ENCODE peak calls at places on chromosomes 13 and 19, in eight cellular contexts. Y is spleen; L is A549; E is CD4-positive, CD25-positive, alpha-beta regulatory T cell; P is CD8-positive, alpha-beta T cell; W is CD8-positive, alpha-beta memory T cell; Q is small intestine; M is cardiac muscle cell. J is an unnamed sample.

GRCh38 chr13:114142640-114143490 is 10.4 kb upstream of the RASA3 start:
- DNase-seq in Y (peak), E (peak), P (peak), M (no peak), Q (peak), L (no peak), W (peak), J (peak)

GRCh38 chr13:111897846-111898215 is 169.1 kb upstream of the SOX1 start:
- DNase-seq in Q (no peak), E (no peak), M (no peak), P (peak), W (no peak), Y (no peak), L (no peak), J (no peak)

GRCh38 chr19:45460807-45461347 is 6.9 kb upstream of the FOSB start:
- DNase-seq in M (no peak), Q (no peak), Y (no peak), W (no peak), L (no peak), P (no peak), E (no peak), J (no peak)

GRCh38 chr19:56098731-56099577 is 22.1 kb downstream of the ZNF787 start:
- DNase-seq in M (no peak), P (no peak), Y (peak), E (no peak), Q (no peak), W (no peak), L (no peak), J (no peak)

GRCh38 chr13:110546933-110547332 is 14.6 kb downstream of the RAB20 start:
- DNase-seq in W (no peak), P (no peak), E (no peak), Y (peak), Q (peak), L (peak), M (peak), J (peak)

GRCh38 chr13:74464656-74465055 is 330.5 kb upstream of the KLF12 start:
- DNase-seq in Q (no peak), E (no peak), L (no peak), M (no peak), Y (no peak), W (no peak), P (no peak), J (no peak)

GRCh38 chr13:34826432-34826831 is 115.6 kb upstream of the NBEA start:
- DNase-seq in W (no peak), P (no peak), E (no peak), M (no peak), Q (no peak), L (peak), Y (no peak), J (no peak)

GRCh38 chr13:106851251-106851650 is 283.3 kb upstream of the ARGLU1 start:
- DNase-seq in Y (no peak), P (no peak), L (no peak), M (no peak), W (no peak), Q (no peak), E (no peak), J (peak)

GRCh38 chr13:46797468-46798237 is 692 bp upstream of the ESD start:
- DNase-seq in L (no peak), Y (no peak), P (no peak), M (no peak), E (no peak), Q (peak), W (no peak), J (no peak)

GRCh38 chr13:113791226-113791625 is 32.2 kb downstream of the TMEM255B start:
- DNase-seq in W (no peak), E (no peak), L (no peak), M (no peak), P (no peak), Q (no peak), Y (peak), J (no peak)

GRCh38 chr19:41868120-41868988 is 8.3 kb downstream of the RPS19 start:
- DNase-seq in W (no peak), M (no peak), Y (no peak), E (no peak), L (no peak), P (no peak), Q (peak), J (no peak)

GRCh38 chr19:41926028-41926860 is 2.0 kb downstream of the ERFL start:
- DNase-seq in Q (no peak), Y (no peak), M (no peak), P (no peak), W (no peak), L (no peak), E (no peak), J (no peak)

GRCh38 chr19:5281588-5281987 is 59.0 kb downstream of the PTPRS start:
- DNase-seq in Q (no peak), P (no peak), Y (no peak), E (no peak), L (no peak), W (no peak), M (peak), J (no peak)

GRCh38 chr19:1412995-1413889 is 5.9 kb downstream of the DAZAP1 start:
- DNase-seq in Y (no peak), E (no peak), W (no peak), Q (no peak), L (no peak), P (no peak), M (no peak), J (no peak)

GRCh38 chr19:5823579-5824281 is 15.8 kb downstream of the FUT6 start:
- DNase-seq in M (no peak), L (peak), P (no peak), W (no peak), Q (peak), Y (no peak), E (no peak), J (no peak)

GRCh38 chr13:73090116-73090811 is 31.5 kb downstream of the KLF5 start:
- DNase-seq in L (peak), W (no peak), M (peak), Y (no peak), E (peak), Q (peak), P (no peak), J (peak)

GRCh38 chr13:56182598-56182997 is 958.1 kb upstream of the PRR20A start:
- DNase-seq in Y (no peak), E (no peak), Q (no peak), L (no peak), W (no peak), P (no peak), M (no peak), J (no peak)

GRCh38 chr19:39154626-39155100 is 29.1 kb downstream of the PAK4 start:
- DNase-seq in P (no peak), Q (peak), M (peak), L (peak), W (no peak), Y (no peak), E (no peak), J (no peak)

GRCh38 chr19:46217476-46217875 is 12.1 kb upstream of the IGFL1 start:
- DNase-seq in Y (no peak), Q (no peak), M (no peak), L (no peak), W (no peak), P (no peak), E (no peak), J (no peak)

GRCh38 chr13:34667356-34668218 is 274.5 kb upstream of the NBEA start:
- DNase-seq in W (no peak), E (no peak), Q (no peak), Y (no peak), M (no peak), L (no peak), P (no peak), J (no peak)

GRCh38 chr19:54100560-54100959 is at the start of gene OSCAR:
- DNase-seq in M (peak), E (no peak), Q (no peak), W (no peak), L (no peak), Y (peak), P (no peak), J (no peak)

GRCh38 chr19:11814707-11815050 is 606 bp downstream of the ZNF440 start:
- DNase-seq in E (peak), Y (no peak), M (peak), P (no peak), L (no peak), Q (peak), W (no peak), J (no peak)

GRCh38 chr19:36686365-36687213 is 823 bp upstream of the ZNF567 start:
- DNase-seq in Y (no peak), P (no peak), E (no peak), L (no peak), W (no peak), Q (peak), M (peak), J (no peak)

GRCh38 chr19:4877753-4878490 is 10.5 kb upstream of the PLIN3 start:
- DNase-seq in L (no peak), M (no peak), Y (peak), W (no peak), Q (no peak), P (no peak), E (no peak), J (no peak)

GRCh38 chr19:46480409-46480808 is 9.0 kb upstream of the PNMA8A start:
- DNase-seq in Q (no peak), W (no peak), P (no peak), L (no peak), E (no peak), M (peak), Y (no peak), J (no peak)

GRCh38 chr13:67803118-67803517 is 573.0 kb upstream of the PCDH9 start:
- DNase-seq in Q (no peak), W (no peak), L (no peak), Y (no peak), P (no peak), E (no peak), M (no peak), J (no peak)

GRCh38 chr13:76677047-76677446 is 209.2 kb downstream of the KCTD12 start:
- DNase-seq in E (no peak), Q (no peak), L (no peak), M (peak), W (no peak), P (no peak), Y (no peak), J (no peak)

GRCh38 chr13:113509989-113510388 is 19.5 kb upstream of the DCUN1D2 start:
- DNase-seq in P (no peak), Q (no peak), E (no peak), L (no peak), Y (no peak), W (no peak), M (no peak), J (no peak)

GRCh38 chr19:15248106-15248505 is 15.9 kb upstream of the EPHX3 start:
- DNase-seq in Y (no peak), L (no peak), E (no peak), W (no peak), M (no peak), Q (no peak), P (no peak), J (no peak)

GRCh38 chr13:109871018-109871370 is 84.6 kb upstream of the IRS2 start:
- DNase-seq in E (no peak), L (no peak), M (peak), Q (no peak), P (no peak), W (no peak), Y (no peak), J (no peak)

GRCh38 chr13:76014618-76015315 is 378.6 kb downstream of the LMO7 start:
- DNase-seq in M (peak), W (no peak), E (no peak), Q (peak), L (no peak), Y (no peak), P (no peak), J (peak)

GRCh38 chr13:73327579-73327978 is 268.8 kb downstream of the KLF5 start:
- DNase-seq in Q (no peak), W (no peak), Y (no peak), E (no peak), M (no peak), L (no peak), P (no peak), J (no peak)

DNA sequence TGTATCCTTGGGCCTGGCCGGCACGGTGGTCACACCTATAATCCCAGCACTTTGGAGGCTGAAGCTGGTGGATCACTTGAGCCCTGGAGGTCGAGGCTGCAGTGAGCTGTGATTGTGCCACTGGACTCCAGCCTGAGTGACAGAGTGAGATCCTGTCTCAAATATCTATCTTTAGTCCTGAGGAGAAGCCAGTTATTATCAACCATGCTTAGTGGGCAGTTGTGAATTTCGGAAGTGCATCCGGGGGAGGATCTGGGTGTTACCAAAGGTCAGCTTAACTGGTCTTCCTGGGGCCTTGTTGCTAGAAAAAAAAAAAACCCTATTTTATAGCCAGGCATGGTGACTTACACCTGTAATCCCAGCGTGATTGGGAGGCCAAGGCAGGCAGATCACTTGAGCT is 9.6 kb downstream of the DHDH start:
- DNase-seq in L (no peak), E (no peak), Y (no peak), P (no peak), Q (no peak), M (no peak), W (no peak), J (no peak)
- H3K27ac ChIP-seq in L (no peak), E (no peak), Y (peak), P (no peak), Q (no peak), M (no peak), W (no peak), J (no peak)

GRCh38 chr13:97211986-97212385 is 10.1 kb upstream of the MBNL2 start:
- DNase-seq in M (peak), E (no peak), Y (no peak), Q (no peak), W (no peak), P (no peak), L (no peak), J (no peak)
- H3K27ac ChIP-seq in M (no peak), E (no peak), Y (no peak), Q (no peak), W (no peak), P (no peak), L (no peak), J (no peak)

DNA sequence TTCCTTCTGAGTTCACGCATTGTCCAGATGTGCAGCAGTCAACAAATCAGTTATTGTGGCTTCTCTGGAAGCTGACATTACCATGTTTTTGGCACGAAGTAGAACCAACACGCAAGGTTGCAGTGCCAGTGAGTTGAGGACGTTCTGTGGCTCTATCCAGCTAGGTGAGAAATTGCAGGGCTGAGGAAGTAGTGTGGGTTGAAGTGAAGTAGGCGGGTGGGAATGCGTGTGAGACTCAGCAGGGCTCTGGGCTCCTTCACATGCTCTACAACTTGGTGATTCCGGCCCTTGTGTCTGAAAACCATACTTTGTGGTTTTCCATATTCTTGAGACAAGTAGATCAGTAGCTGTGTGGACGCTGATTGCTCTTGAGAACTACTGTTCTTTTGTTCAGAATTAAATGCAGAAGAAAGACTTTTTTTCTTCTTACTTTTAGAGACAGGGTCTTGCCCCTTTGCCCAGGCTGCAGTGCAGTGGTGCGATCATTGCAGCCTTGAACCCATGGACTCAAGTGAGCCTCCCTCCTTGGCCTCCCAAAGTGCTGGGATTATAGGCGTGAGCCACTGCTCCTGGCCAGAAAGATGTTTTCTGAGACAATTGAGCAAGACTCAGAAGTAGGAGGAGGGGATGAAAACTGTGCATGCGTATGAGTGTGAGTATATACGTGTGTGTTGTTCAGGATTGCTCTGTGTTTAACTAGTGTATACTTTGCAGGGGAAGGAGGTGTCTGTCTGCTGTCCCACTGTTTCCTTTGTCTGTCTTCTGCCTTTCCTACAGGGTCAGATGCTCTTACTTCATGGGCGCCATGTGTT is 46.2 kb downstream of the GATAD2A start:
- DNase-seq in P (peak), L (no peak), E (peak), Q (no peak), M (no peak), W (peak), Y (no peak), J (no peak)
- H3K27ac ChIP-seq in P (peak), L (no peak), E (peak), Q (peak), M (peak), W (peak), Y (peak), J (no peak)

DNA sequence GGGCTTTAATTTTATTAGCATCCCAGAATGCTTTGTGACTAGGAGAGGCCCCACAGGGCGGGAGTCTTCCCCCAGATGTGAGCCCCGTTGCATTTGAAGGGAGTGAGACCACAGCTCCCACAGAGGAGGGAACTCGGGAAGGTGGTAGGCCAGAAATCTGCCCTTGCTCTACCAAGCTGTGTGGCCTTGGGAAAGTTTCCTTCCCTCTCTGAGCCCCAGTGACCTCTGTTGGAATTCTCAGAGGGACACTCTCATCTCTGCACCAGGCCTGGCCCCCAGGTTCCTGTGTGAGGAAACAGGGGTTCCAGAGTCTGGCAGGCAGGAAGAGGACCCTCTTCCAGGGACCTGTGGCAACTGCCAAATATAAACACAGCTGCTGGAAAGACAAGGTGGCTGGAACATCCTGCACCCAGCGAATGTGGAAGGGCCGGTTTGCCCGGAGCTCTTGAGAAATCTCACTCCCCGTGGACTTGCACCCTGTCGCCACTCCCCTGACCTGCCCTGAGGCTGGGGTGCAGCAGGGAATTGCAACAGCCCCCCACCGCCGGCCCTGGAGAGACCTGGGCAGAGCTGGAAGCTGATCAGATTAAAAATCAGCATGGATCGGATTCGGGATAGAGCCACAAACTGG is 52.7 kb downstream of the GADD45B start:
- DNase-seq in L (no peak), P (no peak), W (no peak), E (no peak), Q (peak), Y (peak), M (no peak), J (no peak)
- H3K27ac ChIP-seq in L (peak), P (no peak), W (no peak), E (no peak), Q (no peak), Y (no peak), M (no peak), J (peak)

GRCh38 chr19:43634877-43635560 is 4.6 kb downstream of the CADM4 start:
- DNase-seq in P (no peak), W (no peak), Q (no peak), E (no peak), M (peak), L (no peak), Y (no peak), J (no peak)
- H3K27ac ChIP-seq in P (no peak), W (no peak), Q (peak), E (no peak), M (no peak), L (no peak), Y (no peak), J (no peak)

DNA sequence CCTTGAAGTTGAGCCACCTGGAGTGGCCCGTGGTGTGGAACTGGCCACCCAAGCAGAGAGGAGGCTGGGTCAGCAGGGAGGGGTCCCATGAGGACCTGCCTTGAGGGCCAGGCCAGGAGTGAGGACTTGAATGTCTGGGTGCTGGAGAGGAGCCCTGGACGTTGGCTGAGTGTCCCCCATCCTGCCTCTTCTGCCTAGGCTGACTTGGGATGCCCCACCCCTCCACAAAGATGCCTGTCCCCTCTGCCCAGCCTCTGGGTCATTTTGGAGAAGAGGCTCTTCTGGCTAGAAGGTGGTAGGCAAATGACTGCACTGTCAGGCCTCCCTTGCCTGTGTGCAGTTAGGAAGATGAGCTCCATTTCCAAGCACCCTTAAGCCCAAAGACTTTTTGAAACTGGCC is 1.7 kb downstream of the SSBP4 start:
- DNase-seq in Y (no peak), Q (no peak), L (no peak), M (no peak), E (no peak), W (no peak), P (no peak), J (no peak)
- H3K27ac ChIP-seq in Y (peak), Q (peak), L (no peak), M (no peak), E (peak), W (peak), P (no peak), J (no peak)

GRCh38 chr13:50514249-50514648 is 329.2 kb downstream of the DLEU7 start:
- DNase-seq in W (no peak), E (no peak), L (no peak), M (no peak), Q (no peak), Y (no peak), P (no peak), J (no peak)

GRCh38 chr13:50512602-50513527 is 330.6 kb downstream of the DLEU7 start:
- DNase-seq in E (peak), W (peak), Q (peak), M (peak), Y (peak), P (peak), L (no peak), J (no peak)

GRCh38 chr13:50511877-50512332 is 331.6 kb downstream of the DLEU7 start:
- DNase-seq in P (no peak), W (peak), M (no peak), Q (peak), E (peak), L (no peak), Y (no peak), J (no peak)

GRCh38 chr13:50509771-50510441 is 333.6 kb downstream of the DLEU7 start:
- DNase-seq in M (peak), Q (no peak), L (no peak), W (no peak), Y (no peak), E (no peak), P (no peak), J (no peak)

DNA sequence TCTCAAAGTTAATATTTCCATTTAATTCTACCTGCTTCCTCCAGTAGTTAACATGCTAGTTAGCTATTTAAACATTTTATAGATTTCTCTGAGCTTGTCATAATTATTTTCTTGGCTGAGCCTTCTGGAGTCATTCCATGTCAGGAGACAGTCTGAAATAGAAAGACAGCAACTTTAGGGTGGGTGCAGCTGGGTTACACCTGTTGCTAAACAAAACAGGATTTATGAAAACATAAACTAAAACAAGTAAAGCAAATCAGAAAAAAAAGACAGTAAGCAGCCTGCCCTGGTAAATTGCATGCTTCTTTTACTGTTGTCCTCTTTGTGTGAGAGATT is 330.0 kb downstream of the DLEU7 start:
- DNase-seq in L (no peak), W (no peak), M (no peak), P (no peak), E (no peak), Y (no peak), Q (no peak), J (no peak)
- H3K27ac ChIP-seq in L (no peak), W (peak), M (no peak), P (no peak), E (no peak), Y (peak), Q (peak), J (no peak)

J was measured in epithelial cell of prostate.